ENCODE peak calls at places on chromosomes 1 and 21, in six cellular contexts. K, R, S, L, X and V are unnamed samples. For H3K27me3 and H3K4me1, the result is how much of the 10 kb centered on the place peaks cover.

GRCh38 chr1:226308166-226308722 is 720 bp downstream of the LIN9 start:
- DNase-seq in K (no peak), R (peak), S (peak), L (no peak), X (no peak), V (no peak)

GRCh38 chr1:19640363-19641316 is 3.5 kb upstream of the NBL1 start:
- DNase-seq in K (no peak), R (no peak), S (peak), L (no peak), X (no peak), V (no peak)

GRCh38 chr1:206754011-206754410 is 16.6 kb upstream of the IL19 start:
- DNase-seq in K (no peak), R (no peak), S (no peak), L (no peak), X (peak), V (no peak)

GRCh38 chr1:194755241-194755953 is 1569.0 kb upstream of the B3GALT2 start:
- DNase-seq in K (no peak), R (no peak), S (no peak), L (peak), X (peak), V (no peak)

GRCh38 chr1:234500269-234500668 is 21.3 kb upstream of the TARBP1 start:
- DNase-seq in K (no peak), R (no peak), S (peak), L (peak), X (no peak), V (no peak)

GRCh38 chr1:218699411-218699810 is 354.3 kb downstream of the TGFB2 start:
- DNase-seq in K (no peak), R (no peak), S (no peak), L (peak), X (no peak), V (no peak)

GRCh38 chr1:245220381-245220985 is 65.7 kb downstream of the KIF26B start:
- DNase-seq in K (no peak), R (no peak), S (no peak), L (no peak), X (no peak), V (no peak)

GRCh38 chr1:53378061-53378460 is 50.2 kb upstream of the LRP8 start:
- DNase-seq in K (no peak), R (no peak), S (no peak), L (no peak), X (no peak), V (no peak)

GRCh38 chr1:115879977-115880376 is 39.1 kb upstream of the NHLH2 start:
- DNase-seq in K (no peak), R (no peak), S (no peak), L (no peak), X (no peak), V (no peak)

GRCh38 chr1:243447342-243447741 is 191.5 kb downstream of the SDCCAG8 start:
- DNase-seq in K (peak), R (no peak), S (no peak), L (peak), X (peak), V (no peak)

GRCh38 chr1:9289090-9289534 is 3.6 kb upstream of the SPSB1 start:
- DNase-seq in K (peak), R (peak), S (peak), L (peak), X (no peak), V (peak)

GRCh38 chr21:36388835-36389234 is 3.6 kb downstream of the CHAF1B start:
- DNase-seq in K (no peak), R (no peak), S (no peak), L (peak), X (peak), V (peak)

GRCh38 chr1:3651011-3651938 is 1.0 kb upstream of the TP73 start:
- DNase-seq in K (no peak), R (no peak), S (no peak), L (no peak), X (no peak), V (peak)

GRCh38 chr1:115266729-115267421 is 71.2 kb downstream of the NGF start:
- DNase-seq in K (no peak), R (no peak), S (no peak), L (no peak), X (no peak), V (no peak)

GRCh38 chr1:225651872-225652725 is 824 bp downstream of the ENAH start:
- DNase-seq in K (no peak), R (no peak), S (no peak), L (peak), X (peak), V (peak)

GRCh38 chr1:61839702-61840101 is 97.4 kb downstream of the PATJ start:
- DNase-seq in K (no peak), R (no peak), S (no peak), L (peak), X (peak), V (no peak)

GRCh38 chr1:27233677-27234053 is 767 bp upstream of the WDTC1 start:
- DNase-seq in K (no peak), R (no peak), S (peak), L (no peak), X (no peak), V (no peak)

GRCh38 chr1:213987876-213988638 is at the start of gene PROX1:
- DNase-seq in K (peak), R (peak), S (peak), L (peak), X (peak), V (peak)

GRCh38 chr1:220526294-220526693 is 1.6 kb upstream of the MARK1 start:
- DNase-seq in K (no peak), R (no peak), S (no peak), L (peak), X (no peak), V (peak)

GRCh38 chr1:211920602-211921226 is 90.2 kb upstream of the LPGAT1 start:
- DNase-seq in K (no peak), R (no peak), S (no peak), L (peak), X (no peak), V (peak)

GRCh38 chr1:171142451-171143121 is 42.5 kb upstream of the FMO2 start:
- DNase-seq in K (no peak), R (no peak), S (peak), L (peak), X (peak), V (peak)

GRCh38 chr1:15510611-15511405 is 13.2 kb downstream of the CASP9 start:
- DNase-seq in K (no peak), R (no peak), S (no peak), L (no peak), X (no peak), V (no peak)

GRCh38 chr1:67623906-67624305 is 61.1 kb upstream of the GADD45A start:
- DNase-seq in K (no peak), R (no peak), S (no peak), L (no peak), X (no peak), V (no peak)

GRCh38 chr1:34166191-34167090 is 1.4 kb upstream of the CSMD2 start:
- DNase-seq in K (peak), R (no peak), S (no peak), L (no peak), X (peak), V (no peak)

GRCh38 chr1:16430598-16430997 is 6.6 kb downstream of the SPATA21 start:
- DNase-seq in K (no peak), R (no peak), S (no peak), L (no peak), X (no peak), V (peak)

GRCh38 chr1:156776942-156777341 is 9.6 kb downstream of the PRCC start:
- DNase-seq in K (no peak), R (no peak), S (no peak), L (no peak), X (no peak), V (peak)

GRCh38 chr1:11594222-11594621 is 60.0 kb downstream of the FBXO2 start:
- DNase-seq in K (no peak), R (no peak), S (no peak), L (peak), X (peak), V (peak)

GRCh38 chr1:11596295-11596694 is 57.9 kb downstream of the FBXO2 start:
- DNase-seq in K (no peak), R (no peak), S (no peak), L (no peak), X (no peak), V (no peak)

GRCh38 chr1:11592752-11593151 is 61.5 kb downstream of the FBXO2 start:
- DNase-seq in K (no peak), R (no peak), S (no peak), L (no peak), X (no peak), V (no peak)

GRCh38 chr1:11594625-11595024 is 59.6 kb downstream of the FBXO2 start:
- DNase-seq in K (no peak), R (no peak), S (no peak), L (no peak), X (no peak), V (no peak)

GRCh38 chr1:11595287-11595686 is 58.9 kb downstream of the FBXO2 start:
- DNase-seq in K (no peak), R (no peak), S (no peak), L (no peak), X (no peak), V (no peak)
- H3K27me3 ChIP-seq in K (under half), R (under half), S (under half), L (under half), X (under half), V (under half)

DNA sequence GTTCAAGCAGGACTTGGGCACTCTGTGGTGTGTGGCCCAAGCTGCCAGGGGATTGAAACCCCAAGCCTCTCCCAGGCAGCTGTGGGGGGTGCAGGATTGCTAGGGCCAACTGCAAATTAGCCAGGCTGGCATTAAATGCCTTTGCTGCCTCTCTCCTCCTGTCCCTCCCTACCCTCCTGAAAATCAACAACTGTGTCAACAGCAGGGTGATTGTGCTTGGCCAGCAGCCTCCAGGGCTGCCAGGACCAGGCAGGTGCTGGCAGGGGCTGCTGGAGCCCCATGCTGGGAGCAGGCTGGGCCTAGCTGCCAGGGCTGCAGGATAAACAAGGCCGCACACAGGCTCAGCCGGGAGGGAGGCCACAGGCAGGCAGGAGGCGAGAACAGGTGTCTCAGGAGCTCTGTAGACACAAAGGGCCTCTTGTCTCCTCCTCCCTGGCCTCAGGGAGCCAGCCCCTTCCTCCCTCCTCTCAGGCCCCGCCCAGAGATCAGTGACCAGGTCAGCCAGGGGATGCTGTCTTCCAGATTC is 11.4 kb downstream of the SOX13 start:
- DNase-seq in K (no peak), R (no peak), S (peak), L (no peak), X (no peak), V (no peak)
- H3K4me1 ChIP-seq in K (half or more), R (half or more), S (half or more), L (under half), X (under half), V (under half)

GRCh38 chr1:59075021-59075420 is 221.9 kb upstream of the FGGY start:
- DNase-seq in K (no peak), R (no peak), S (no peak), L (no peak), X (no peak), V (no peak)

GRCh38 chr1:59070607-59071006 is 226.3 kb upstream of the FGGY start:
- DNase-seq in K (no peak), R (no peak), S (no peak), L (no peak), X (no peak), V (no peak)

GRCh38 chr1:59074574-59074973 is 222.3 kb upstream of the FGGY start:
- DNase-seq in K (no peak), R (no peak), S (no peak), L (no peak), X (no peak), V (no peak)

GRCh38 chr1:59071289-59071688 is 225.6 kb upstream of the FGGY start:
- DNase-seq in K (no peak), R (peak), S (peak), L (no peak), X (no peak), V (no peak)

DNA sequence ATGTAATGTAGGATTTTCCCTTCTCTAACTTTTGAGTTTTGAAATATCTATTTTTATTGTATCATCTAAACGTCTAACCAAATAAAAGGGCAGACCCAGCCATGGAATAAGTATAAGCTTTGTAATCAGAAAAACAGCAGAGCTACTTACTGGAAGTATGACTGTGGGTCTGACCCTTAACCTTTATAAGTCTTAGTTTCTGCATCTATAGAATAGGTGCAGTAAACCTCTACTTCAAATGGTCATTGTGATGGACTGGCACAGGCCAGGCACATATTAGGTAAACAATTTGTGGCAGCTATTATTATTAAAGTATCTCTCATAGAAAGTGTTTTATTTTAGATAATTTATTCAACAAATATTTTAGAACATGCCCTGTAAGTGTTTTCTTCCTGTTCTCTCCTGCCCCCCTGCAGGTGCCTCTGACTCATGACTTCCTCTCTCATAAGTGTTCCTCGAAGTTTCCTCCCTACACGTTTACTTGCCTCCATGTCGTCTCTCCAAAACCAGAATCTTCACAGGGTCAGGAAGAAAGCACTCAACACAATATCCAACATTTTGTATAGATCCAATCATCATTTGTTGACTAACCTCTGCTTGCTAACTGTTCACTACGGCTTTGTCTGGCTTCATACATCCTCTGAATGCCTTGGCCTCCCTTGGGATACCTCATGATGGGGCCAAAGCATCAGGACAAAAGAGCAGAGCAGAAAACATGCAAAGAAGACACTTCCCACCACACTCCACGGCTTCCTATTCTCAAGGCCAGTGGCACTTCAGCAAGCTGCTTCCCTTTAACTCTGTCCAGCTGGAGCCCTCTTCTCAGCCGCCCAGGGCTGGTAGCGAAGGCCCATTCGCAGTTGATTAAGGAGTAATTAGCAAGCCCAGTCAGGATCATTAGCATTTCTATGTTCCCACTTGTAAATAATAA is 224.6 kb upstream of the FGGY start:
- DNase-seq in K (peak), R (peak), S (peak), L (no peak), X (no peak), V (no peak)
- H3K27ac ChIP-seq in K (no peak), R (peak), S (peak), L (no peak), X (no peak), V (no peak)

DNA sequence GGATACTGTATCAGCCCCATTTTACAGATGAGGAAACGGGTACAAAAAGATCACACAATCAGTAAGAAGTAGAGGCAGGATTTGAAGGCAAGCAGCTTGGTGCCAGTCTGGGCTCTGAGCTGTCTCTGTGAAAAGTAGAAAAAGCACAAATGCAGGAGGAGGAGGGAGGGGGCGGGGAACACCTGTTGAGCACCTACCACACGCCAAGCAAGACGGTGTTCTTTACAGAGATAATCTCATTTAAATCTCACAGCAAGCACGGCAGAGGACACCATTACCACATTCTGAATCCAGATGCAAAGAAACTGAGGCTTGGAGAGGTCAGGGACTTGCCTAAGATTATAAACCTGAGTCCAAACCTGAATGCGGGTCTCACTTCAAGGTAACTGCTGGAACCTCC is 3.3 kb downstream of the LRRC38 start:
- DNase-seq in K (no peak), R (no peak), S (no peak), L (no peak), X (no peak), V (no peak)
- H3K27me3 ChIP-seq in K (under half), R (under half), S (half or more), L (under half), X (under half), V (half or more)

GRCh38 chr1:162708286-162708685 is 76.0 kb downstream of the DDR2 start:
- DNase-seq in K (no peak), R (no peak), S (no peak), L (no peak), X (no peak), V (no peak)

GRCh38 chr1:162709132-162709860 is 77.0 kb downstream of the DDR2 start:
- DNase-seq in K (no peak), R (no peak), S (no peak), L (no peak), X (no peak), V (no peak)

GRCh38 chr1:162711066-162711465 is 78.8 kb downstream of the DDR2 start:
- DNase-seq in K (no peak), R (no peak), S (no peak), L (no peak), X (peak), V (no peak)

GRCh38 chr1:162709870-162710269 is 77.6 kb downstream of the DDR2 start:
- DNase-seq in K (no peak), R (no peak), S (no peak), L (no peak), X (no peak), V (no peak)

GRCh38 chr1:162710349-162710748 is 78.1 kb downstream of the DDR2 start:
- DNase-seq in K (no peak), R (no peak), S (no peak), L (peak), X (no peak), V (peak)
- H3K4me1 ChIP-seq in K (under half), R (under half), S (under half), L (under half), X (under half), V (under half)

DNA sequence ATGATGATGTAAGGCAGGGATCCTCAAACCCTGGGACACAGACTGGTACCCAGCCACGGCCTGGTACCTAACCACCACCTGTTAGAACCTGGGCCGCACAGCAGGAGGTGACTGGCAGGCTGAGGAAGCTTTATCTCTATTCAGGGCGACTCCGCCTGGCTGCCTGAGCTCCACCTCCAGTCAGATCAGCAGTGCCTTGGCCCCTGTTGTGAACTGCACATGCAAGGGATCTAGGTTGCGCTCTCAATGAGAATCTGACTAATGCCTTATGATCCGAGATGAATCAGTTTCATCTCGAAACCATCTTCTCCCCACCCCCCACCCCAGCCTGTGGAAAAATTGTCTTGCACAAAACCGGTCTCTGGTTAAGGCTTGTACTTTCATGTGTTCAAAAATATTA is 4.2 kb downstream of the RNPC3 start:
- DNase-seq in K (peak), R (no peak), S (no peak), L (no peak), X (peak), V (no peak)
- H3K27ac ChIP-seq in K (no peak), R (no peak), S (no peak), L (no peak), X (no peak), V (no peak)